ENCODE peak calls at places on chromosomes 7 and 10, in seven cellular contexts. W is stimulated activated CD4-positive, alpha-beta T cell treated with anti-CD3 and anti-CD28 coated beads, Interleukin-15, amount 100 ng/mL, for 24 hours; O is fibroblast of lung; L is HEK293T; J is stimulated activated naive CD4-positive, alpha-beta T cell treated with Interleukin-2 at 50 U/mL for 16 hours; T is EH; Q is heart left ventricle. I is an unnamed sample.

GRCh38 chr7:125255793-125256192 is 326.2 kb upstream of the POT1 start:
- DNase-seq in L (no peak), W (no peak), J (no peak), T (no peak), O (no peak), Q (no peak), I (no peak)

GRCh38 chr10:21020545-21020944 is 123.4 kb upstream of the NEBL start:
- DNase-seq in W (peak; percentile 53), Q (peak; percentile 37), T (no peak), L (peak; percentile 41), J (no peak), O (no peak), I (peak; percentile 47)

GRCh38 chr7:4797858-4798705 is 22.7 kb downstream of the AP5Z1 start:
- DNase-seq in O (peak; percentile 10), J (peak; percentile 44), W (peak; percentile 74), T (peak; percentile 41), L (peak; percentile 89), Q (no peak), I (peak; percentile 57)

GRCh38 chr7:149144996-149145850 is 2.0 kb upstream of the ZNF398 start:
- DNase-seq in J (no peak), L (peak; percentile 4), Q (no peak), O (no peak), W (no peak), T (no peak), I (no peak)

GRCh38 chr7:18458830-18459229 is 36.7 kb upstream of the HDAC9 start:
- DNase-seq in W (no peak), L (no peak), Q (no peak), O (peak; percentile 79), J (no peak), T (no peak), I (no peak)

GRCh38 chr10:128007971-128008370 is 101.1 kb downstream of the PTPRE start:
- DNase-seq in J (no peak), O (no peak), Q (no peak), T (no peak), W (no peak), L (no peak), I (no peak)

GRCh38 chr10:60089095-60089494 is 182.7 kb upstream of the CCDC6 start:
- DNase-seq in O (peak; percentile 37), W (no peak), L (no peak), Q (no peak), J (no peak), T (peak; percentile 4), I (no peak)

GRCh38 chr10:95214793-95215192 is 20.8 kb downstream of the ACSM6 start:
- DNase-seq in W (no peak), Q (no peak), T (peak; percentile 68), L (no peak), J (no peak), O (peak; percentile 74), I (no peak)

GRCh38 chr10:35306852-35307251 is 29.5 kb upstream of the CCNY start:
- DNase-seq in Q (no peak), T (peak; percentile 16), O (peak; percentile 50), L (no peak), W (no peak), J (no peak), I (no peak)

GRCh38 chr7:4102231-4102841 is 579.8 kb upstream of the FOXK1 start:
- DNase-seq in O (no peak), L (no peak), T (no peak), Q (no peak), W (no peak), J (no peak), I (no peak)

GRCh38 chr7:74324499-74325229 is 35.5 kb downstream of the CLIP2 start:
- DNase-seq in W (no peak), L (no peak), Q (no peak), J (no peak), O (peak; percentile 35), T (no peak), I (no peak)

GRCh38 chr7:6640246-6640721 is 3.2 kb downstream of the ZNF316 start:
- DNase-seq in W (peak; percentile 64), T (peak; percentile 57), L (no peak), J (peak; percentile 34), Q (peak; percentile 68), O (peak; percentile 29), I (no peak)

GRCh38 chr10:5151076-5151475 is 33.9 kb downstream of the AKR1C8 start:
- DNase-seq in W (no peak), Q (no peak), L (no peak), J (no peak), O (no peak), T (peak; percentile 0), I (no peak)

GRCh38 chr7:35555934-35556333 is 139.0 kb downstream of the HERPUD2 start:
- DNase-seq in L (no peak), W (no peak), T (no peak), J (no peak), O (no peak), Q (no peak), I (no peak)

GRCh38 chr7:131225619-131226101 is 102.0 kb upstream of the MKLN1 start:
- DNase-seq in O (peak; percentile 58), W (no peak), J (no peak), T (peak; percentile 27), Q (peak; percentile 44), L (no peak), I (no peak)

GRCh38 chr7:69564454-69565417 is 33.5 kb upstream of the AUTS2 start:
- DNase-seq in J (no peak), T (peak; percentile 6), L (peak; percentile 46), W (no peak), O (peak; percentile 52), Q (no peak), I (no peak)

GRCh38 chr7:16753932-16754571 is 497 bp downstream of the TSPAN13 start:
- DNase-seq in Q (peak; percentile 56), O (peak; percentile 53), J (no peak), T (peak; percentile 40), L (peak; percentile 37), W (peak; percentile 31), I (no peak)

GRCh38 chr7:16204953-16205352 is 216.4 kb downstream of the CRPPA start:
- DNase-seq in T (no peak), L (no peak), J (no peak), W (no peak), Q (no peak), O (no peak), I (no peak)

GRCh38 chr10:132407846-132408278 is 10.9 kb downstream of the PWWP2B start:
- DNase-seq in L (no peak), W (no peak), O (no peak), J (no peak), Q (no peak), T (peak; percentile 60), I (no peak)

GRCh38 chr10:17214486-17214885 is 13.0 kb upstream of the TRDMT1 start:
- DNase-seq in W (no peak), J (no peak), Q (no peak), T (peak; percentile 77), L (no peak), O (peak; percentile 61), I (no peak)

GRCh38 chr7:150446288-150446938 is 4.0 kb upstream of the GIMAP8 start:
- DNase-seq in L (no peak), O (peak; percentile 18), W (no peak), J (peak; percentile 21), T (no peak), Q (no peak), I (no peak)

GRCh38 chr7:16795624-16796023 is 9.2 kb downstream of the AGR2 start:
- DNase-seq in J (no peak), O (no peak), Q (no peak), T (no peak), W (no peak), L (no peak), I (no peak)

GRCh38 chr7:35749548-35749947 is 51.3 kb upstream of the SEPTIN7 start:
- DNase-seq in O (no peak), Q (peak; percentile 71), W (no peak), J (no peak), T (peak; percentile 49), L (no peak), I (no peak)

GRCh38 chr10:31359979-31360378 is 41.0 kb downstream of the ZEB1 start:
- DNase-seq in Q (no peak), L (no peak), W (no peak), T (peak; percentile 37), O (peak; percentile 15), J (no peak), I (no peak)

GRCh38 chr7:35985126-35985754 is 167.8 kb upstream of the EEPD1 start:
- DNase-seq in J (peak; percentile 71), Q (peak; percentile 84), T (peak; percentile 78), W (peak; percentile 80), O (peak; percentile 54), L (peak; percentile 80), I (peak; percentile 54)

GRCh38 chr10:131749767-131750142 is 151.1 kb upstream of the PPP2R2D start:
- DNase-seq in O (no peak), L (no peak), T (no peak), J (no peak), Q (no peak), W (no peak), I (no peak)

GRCh38 chr7:26440253-26440992 is 148.8 kb downstream of the SNX10 start:
- DNase-seq in Q (no peak), L (no peak), J (no peak), T (no peak), W (no peak), O (no peak), I (no peak)

GRCh38 chr10:86962136-86962980 is 4.0 kb downstream of the SNCG start:
- DNase-seq in Q (peak; percentile 9), O (no peak), L (no peak), J (no peak), W (no peak), T (no peak), I (no peak)

GRCh38 chr7:30968747-30969603 is 5.2 kb downstream of the GHRHR start:
- DNase-seq in Q (no peak), O (no peak), W (no peak), T (no peak), L (peak; percentile 2), J (no peak), I (no peak)

GRCh38 chr10:23106508-23106907 is 11.1 kb downstream of the MSRB2 start:
- DNase-seq in O (no peak), W (no peak), J (no peak), T (no peak), Q (no peak), L (no peak), I (no peak)